ENCODE peak calls at places on chromosome 1, in nine cellular contexts. X is heart right ventricle, D is SK-N-MC, F is lower lobe of right lung, Q is A549, C is left ventricle myocardium inferior, N is right cardiac atrium, R is adrenal gland, Y is coronary artery. L is an unnamed sample.

GRCh38 chr1:214136336-214136735 is 144.6 kb upstream of the SMYD2 start:
- DNase-seq in C (no peak), R (no peak), N (no peak), Y (no peak), F (no peak), Q (no peak), X (no peak), D (no peak), L (no peak)

GRCh38 chr1:169610110-169610509 is 19.8 kb downstream of the SELP start:
- DNase-seq in Y (no peak), R (no peak), C (no peak), Q (no peak), N (no peak), X (peak; percentile 46), F (no peak), D (no peak), L (no peak)

GRCh38 chr1:15577691-15578090 is 7.2 kb downstream of the AGMAT start:
- DNase-seq in X (no peak), R (no peak), N (no peak), D (no peak), Y (no peak), Q (no peak), F (no peak), C (no peak), L (no peak)

GRCh38 chr1:65339866-65340483 is 30.6 kb downstream of the DNAJC6 start:
- DNase-seq in Y (no peak), Q (no peak), R (no peak), X (no peak), N (no peak), C (no peak), D (no peak), F (no peak), L (no peak)

GRCh38 chr1:15543589-15544568 is 17.2 kb downstream of the DNAJC16 start:
- DNase-seq in D (no peak), Q (no peak), X (no peak), R (no peak), Y (peak; percentile 12), N (no peak), F (no peak), C (no peak), L (no peak)

GRCh38 chr1:229068266-229069043 is 202.5 kb upstream of the RAB4A start:
- DNase-seq in D (no peak), F (peak; percentile 69), N (peak; percentile 68), C (no peak), R (peak; percentile 67), X (peak; percentile 41), Q (no peak), Y (no peak), L (no peak)

GRCh38 chr1:9293512-9294439 is 1.1 kb downstream of the SPSB1 start:
- DNase-seq in Y (no peak), C (peak; percentile 37), Q (no peak), N (peak; percentile 79), F (no peak), R (peak; percentile 28), X (no peak), D (no peak), L (no peak)

GRCh38 chr1:39275836-39276507 is 71.5 kb downstream of the MACF1 start:
- DNase-seq in N (no peak), C (no peak), X (no peak), R (no peak), Y (no peak), Q (no peak), D (no peak), F (no peak), L (no peak)

GRCh38 chr1:178649582-178650350 is 75.3 kb upstream of the RALGPS2 start:
- DNase-seq in Q (no peak), N (no peak), F (no peak), Y (no peak), X (no peak), C (no peak), D (no peak), R (no peak), L (no peak)

GRCh38 chr1:10033359-10033845 is 644 bp downstream of the UBE4B start:
- DNase-seq in D (no peak), F (no peak), X (peak; percentile 8), C (no peak), N (no peak), Q (peak; percentile 18), Y (no peak), R (peak; percentile 50), L (no peak)

GRCh38 chr1:169892819-169893644 is 664 bp downstream of the SCYL3 start:
- DNase-seq in D (no peak), C (peak; percentile 39), Y (peak; percentile 77), Q (peak; percentile 21), X (peak; percentile 29), R (peak; percentile 50), N (peak; percentile 75), F (peak; percentile 67), L (no peak)

GRCh38 chr1:26289158-26290059 is 9.5 kb downstream of the SH3BGRL3 start:
- DNase-seq in X (no peak), N (peak; percentile 66), Q (no peak), C (no peak), R (no peak), D (no peak), F (peak; percentile 82), Y (no peak), L (no peak)

GRCh38 chr1:222817529-222817928 is 2.7 kb downstream of the DISP1 start:
- DNase-seq in X (no peak), R (peak; percentile 42), Y (no peak), F (no peak), C (no peak), Q (peak; percentile 41), D (no peak), N (no peak), L (no peak)

GRCh38 chr1:25486602-25487001 is 55.9 kb downstream of the MACO1 start:
- DNase-seq in R (peak; percentile 35), F (no peak), Q (no peak), D (no peak), C (no peak), X (no peak), N (no peak), Y (no peak), L (no peak)

GRCh38 chr1:152047607-152047953 is 10.8 kb upstream of the S100A11 start:
- DNase-seq in Q (peak; percentile 36), X (peak; percentile 24), Y (peak; percentile 81), F (no peak), R (peak; percentile 71), D (no peak), C (no peak), N (no peak), L (no peak)

GRCh38 chr1:167186198-167186750 is 34.4 kb upstream of the POU2F1 start:
- DNase-seq in R (peak; percentile 21), D (no peak), F (no peak), Q (no peak), X (no peak), C (no peak), N (no peak), Y (no peak), L (peak; percentile 4)

GRCh38 chr1:65432918-65433317 is 12.4 kb downstream of the LEPR start:
- DNase-seq in N (no peak), D (no peak), Y (no peak), C (no peak), R (no peak), F (no peak), X (no peak), Q (no peak), L (no peak)

GRCh38 chr1:209388358-209388757 is 195.2 kb upstream of the CAMK1G start:
- DNase-seq in Q (no peak), R (no peak), X (no peak), Y (no peak), N (no peak), D (no peak), F (no peak), C (no peak), L (no peak)

GRCh38 chr1:25703671-25704637 is 87.4 kb downstream of the MAN1C1 start:
- DNase-seq in C (peak; percentile 36), Q (no peak), Y (no peak), F (no peak), R (no peak), X (no peak), N (peak; percentile 77), D (no peak), L (no peak)

GRCh38 chr1:84780000-84780716 is 89.9 kb upstream of the SSX2IP start:
- DNase-seq in Q (no peak), D (no peak), C (no peak), N (no peak), R (peak; percentile 64), Y (no peak), F (no peak), X (no peak), L (no peak)

DNA sequence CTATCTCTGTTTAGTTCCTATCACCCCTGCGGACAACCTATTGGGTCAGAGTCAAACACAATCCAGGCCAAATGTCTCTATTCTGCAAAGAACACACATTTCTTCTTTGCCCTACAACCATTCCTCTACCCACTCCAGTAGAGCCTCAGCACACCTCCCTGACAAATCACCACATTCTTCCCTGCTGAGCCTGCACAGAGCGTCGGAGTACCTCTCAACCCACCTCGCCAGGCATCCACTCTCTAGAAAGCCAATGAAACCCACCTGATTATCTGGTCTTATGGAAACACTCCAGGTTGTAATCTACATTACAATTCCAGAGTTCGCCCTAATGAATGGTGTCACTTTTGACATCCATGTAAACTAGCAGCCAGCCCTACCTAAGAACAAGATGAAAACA is 47.1 kb downstream of the RGS5 start:
- DNase-seq in R (no peak), N (no peak), X (no peak), D (no peak), F (no peak), C (no peak), Y (no peak), Q (no peak), L (no peak)
- H3K27ac ChIP-seq in R (no peak overlapping the region), N (no peak overlapping the region), X (no peak overlapping the region), D (no peak overlapping the region), F (no peak overlapping the region), C (no peak overlapping the region), Y (no peak overlapping the region), Q (no peak overlapping the region), L (no peak overlapping the region)

DNA sequence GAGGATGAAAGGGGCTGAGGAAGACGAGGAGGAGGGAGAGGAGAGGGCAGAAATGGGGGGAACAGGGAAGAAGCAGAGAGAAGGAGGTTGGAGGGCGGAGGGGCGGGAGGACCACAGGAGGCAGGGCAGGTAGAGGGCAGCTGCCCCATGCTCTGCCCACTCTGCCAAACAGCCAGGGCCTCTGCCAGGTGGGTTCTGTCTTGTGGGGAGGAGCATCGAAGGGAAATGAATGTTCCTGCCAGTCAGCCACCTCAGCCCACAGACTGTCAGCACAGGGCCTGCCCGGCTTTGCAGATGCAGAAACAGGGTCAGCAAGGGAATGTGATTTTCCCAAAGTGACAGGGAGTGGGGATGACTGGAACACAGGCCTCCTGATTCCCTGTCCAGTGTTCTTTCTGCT is 82.6 kb downstream of the GRIK3 start:
- DNase-seq in Q (no peak), F (no peak), X (no peak), D (no peak), Y (no peak), C (no peak), R (no peak), N (no peak), L (no peak)
- H3K27ac ChIP-seq in Q (no peak overlapping the region), F (no peak overlapping the region), X (no peak overlapping the region), D (no peak overlapping the region), Y (no peak overlapping the region), C (no peak overlapping the region), R (no peak overlapping the region), N (no peak overlapping the region), L (no peak overlapping the region)

GRCh38 chr1:212699104-212699838 is 369 bp downstream of the BATF3 start:
- DNase-seq in Q (peak; percentile 66), R (peak; percentile 38), F (peak; percentile 74), N (peak; percentile 76), X (no peak), C (peak; percentile 40), Y (peak; percentile 76), D (no peak), L (peak; percentile 36)
- H3K27ac ChIP-seq in Q (peak overlapping the region; percentile 90), R (peak overlapping the region; percentile 81), F (peak overlapping the region; percentile 73), N (no peak overlapping the region), X (peak overlapping the region; percentile 73), C (peak overlapping the region; percentile 88), Y (no peak overlapping the region), D (no peak overlapping the region), L (peak overlapping the region; percentile 8)

GRCh38 chr1:94922756-94923465 is 4.0 kb downstream of the CNN3 start:
- DNase-seq in D (no peak), X (no peak), C (no peak), F (no peak), R (no peak), Q (no peak), N (no peak), Y (no peak), L (no peak)
- H3K27ac ChIP-seq in D (peak overlapping the region; percentile 10), X (no peak overlapping the region), C (peak overlapping the region; percentile 95), F (peak overlapping the region; percentile 58), R (peak overlapping the region; percentile 99), Q (peak overlapping the region; percentile 42), N (peak overlapping the region; percentile 65), Y (peak overlapping the region; percentile 68), L (no peak overlapping the region)

L was measured in substantia nigra.